ENCODE peak calls at places on chromosomes 1 and 21, in ten cellular contexts. X, V, D, A, W, F, G, U, S and H are unnamed samples.

GRCh38 chr1:168365719-168366474 is 85.2 kb downstream of the TBX19 start:
- DNase-seq in X (no peak), V (no peak), D (no peak), A (no peak), W (no peak), F (no peak), G (no peak), U (no peak), S (no peak), H (no peak)

GRCh38 chr1:183881387-183882084 is 76.6 kb downstream of the RGL1 start:
- DNase-seq in X (no peak), V (peak; percentile 56), D (no peak), A (peak; percentile 80), W (no peak), F (no peak), G (no peak), U (peak; percentile 86), S (no peak), H (no peak)

GRCh38 chr21:32426066-32426465 is 13.6 kb downstream of the EVA1C start:
- DNase-seq in X (no peak), V (no peak), D (no peak), A (no peak), W (no peak), F (peak; percentile 41), G (no peak), U (no peak), S (no peak), H (no peak)

GRCh38 chr1:172135923-172136610 is 284.4 kb upstream of the C1orf105 start:
- DNase-seq in X (peak; percentile 52), V (peak; percentile 51), D (no peak), A (no peak), W (no peak), F (no peak), G (no peak), U (peak; percentile 81), S (no peak), H (no peak)

GRCh38 chr1:92030701-92031107 is 919 bp downstream of the EPHX4 start:
- DNase-seq in X (no peak), V (no peak), D (no peak), A (no peak), W (no peak), F (peak; percentile 41), G (no peak), U (peak; percentile 72), S (no peak), H (no peak)

GRCh38 chr1:179090923-179091322 is 9.1 kb downstream of the TOR3A start:
- DNase-seq in X (no peak), V (no peak), D (no peak), A (no peak), W (no peak), F (no peak), G (no peak), U (no peak), S (no peak), H (no peak)

GRCh38 chr1:20439282-20439681 is 46.7 kb downstream of the CAMK2N1 start:
- DNase-seq in X (peak; percentile 3), V (no peak), D (no peak), A (no peak), W (no peak), F (no peak), G (no peak), U (peak; percentile 55), S (no peak), H (no peak)

GRCh38 chr21:27466175-27466574 is 499.3 kb upstream of the ADAMTS5 start:
- DNase-seq in X (no peak), V (no peak), D (no peak), A (no peak), W (no peak), F (no peak), G (no peak), U (no peak), S (no peak), H (no peak)

GRCh38 chr1:48062353-48062752 is 65.2 kb upstream of the TRABD2B start:
- DNase-seq in X (no peak), V (no peak), D (no peak), A (no peak), W (no peak), F (no peak), G (no peak), U (no peak), S (no peak), H (no peak)

GRCh38 chr1:3243304-3243703 is 174.3 kb downstream of the PRDM16 start:
- DNase-seq in X (no peak), V (no peak), D (no peak), A (no peak), W (no peak), F (no peak), G (no peak), U (no peak), S (no peak), H (no peak)

GRCh38 chr1:185656663-185657062 is 77.5 kb upstream of the HMCN1 start:
- DNase-seq in X (no peak), V (no peak), D (no peak), A (no peak), W (no peak), F (no peak), G (no peak), U (no peak), S (no peak), H (no peak)

GRCh38 chr1:202107801-202108731 is 14.7 kb upstream of the GPR37L1 start:
- DNase-seq in X (no peak), V (no peak), D (no peak), A (no peak), W (no peak), F (no peak), G (no peak), U (no peak), S (no peak), H (no peak)

GRCh38 chr1:15417365-15417934 is 7.8 kb downstream of the EFHD2 start:
- DNase-seq in X (no peak), V (no peak), D (peak; percentile 21), A (no peak), W (no peak), F (no peak), G (peak; percentile 67), U (peak; percentile 83), S (peak; percentile 39), H (no peak)

GRCh38 chr1:174990382-174990999 is 9.3 kb upstream of the CACYBP start:
- DNase-seq in X (no peak), V (no peak), D (no peak), A (no peak), W (peak; percentile 73), F (no peak), G (no peak), U (peak; percentile 61), S (no peak), H (no peak)

GRCh38 chr1:77558591-77559164 is 123.8 kb downstream of the ZZZ3 start:
- DNase-seq in X (no peak), V (no peak), D (no peak), A (no peak), W (no peak), F (no peak), G (no peak), U (no peak), S (no peak), H (no peak)

GRCh38 chr1:220124542-220124941 is 30.6 kb downstream of the IARS2 start:
- DNase-seq in X (peak; percentile 54), V (peak; percentile 15), D (no peak), A (no peak), W (no peak), F (no peak), G (no peak), U (peak; percentile 71), S (no peak), H (peak; percentile 20)

GRCh38 chr1:163650624-163651023 is 328.9 kb downstream of the NUF2 start:
- DNase-seq in X (no peak), V (no peak), D (no peak), A (no peak), W (no peak), F (no peak), G (no peak), U (no peak), S (no peak), H (no peak)

GRCh38 chr1:43554444-43554992 is 23.8 kb downstream of the PTPRF start:
- DNase-seq in X (peak; percentile 7), V (no peak), D (peak; percentile 23), A (no peak), W (no peak), F (no peak), G (no peak), U (peak; percentile 50), S (no peak), H (no peak)

GRCh38 chr1:221525749-221526148 is 216.1 kb downstream of the DUSP10 start:
- DNase-seq in X (no peak), V (no peak), D (no peak), A (no peak), W (no peak), F (no peak), G (no peak), U (no peak), S (no peak), H (no peak)

GRCh38 chr1:64822621-64823020 is 77.7 kb downstream of the RAVER2 start:
- DNase-seq in X (no peak), V (no peak), D (no peak), A (no peak), W (no peak), F (no peak), G (no peak), U (peak; percentile 35), S (no peak), H (no peak)

GRCh38 chr1:33516428-33516827 is 44.0 kb downstream of the ZSCAN20 start:
- DNase-seq in X (no peak), V (no peak), D (no peak), A (no peak), W (no peak), F (no peak), G (no peak), U (no peak), S (no peak), H (no peak)

GRCh38 chr1:109650609-109651008 is 5.3 kb upstream of the GSTM4 start:
- DNase-seq in X (no peak), V (no peak), D (no peak), A (no peak), W (no peak), F (no peak), G (no peak), U (peak; percentile 40), S (no peak), H (no peak)

GRCh38 chr1:165444897-165445370 is at the start of gene RXRG:
- DNase-seq in X (no peak), V (no peak), D (peak; percentile 21), A (peak; percentile 27), W (no peak), F (no peak), G (peak; percentile 2), U (peak; percentile 0), S (no peak), H (no peak)

GRCh38 chr1:194055545-194055944 is 869.1 kb upstream of the B3GALT2 start:
- DNase-seq in X (no peak), V (no peak), D (no peak), A (no peak), W (no peak), F (no peak), G (no peak), U (no peak), S (no peak), H (no peak)

GRCh38 chr1:7705048-7705907 is 65.8 kb upstream of the VAMP3 start:
- DNase-seq in X (no peak), V (no peak), D (no peak), A (no peak), W (no peak), F (no peak), G (peak; percentile 38), U (no peak), S (peak; percentile 27), H (no peak)

GRCh38 chr1:219041141-219041540 is 132.5 kb upstream of the LYPLAL1 start:
- DNase-seq in X (no peak), V (peak; percentile 66), D (no peak), A (no peak), W (no peak), F (no peak), G (no peak), U (peak; percentile 87), S (no peak), H (peak; percentile 25)